ENCODE peak calls at places on chromosomes 11 and 22, in eight cellular contexts. One of them, this sample, is unnamed.

GRCh38 chr11:119491753-119492455 is 68.9 kb upstream of the THY1 start:
- DNase-seq in neural crest cell: no peak
- DNase-seq in ureter: no peak
- DNase-seq in HTR-8/SVneo: no peak
- DNase-seq in AG04449: no peak
- DNase-seq in C1 segment of cervical spinal cord: no peak
- DNase-seq in GM19239: no peak
- DNase-seq in A172: no peak
- DNase-seq in this sample: no peak

GRCh38 chr22:32142600-32142999 is 16.5 kb downstream of the C22orf42 start:
- DNase-seq in HTR-8/SVneo: no peak
- DNase-seq in AG04449: no peak
- DNase-seq in A172: no peak
- DNase-seq in ureter: no peak
- DNase-seq in C1 segment of cervical spinal cord: no peak
- DNase-seq in neural crest cell: no peak
- DNase-seq in GM19239: no peak
- DNase-seq in this sample: no peak

GRCh38 chr11:43573233-43573632 is 107.3 kb upstream of the HSD17B12 start:
- DNase-seq in neural crest cell: peak
- DNase-seq in ureter: no peak
- DNase-seq in HTR-8/SVneo: no peak
- DNase-seq in AG04449: no peak
- DNase-seq in C1 segment of cervical spinal cord: no peak
- DNase-seq in GM19239: no peak
- DNase-seq in A172: peak
- DNase-seq in this sample: no peak

GRCh38 chr11:116736763-116737162 is 36.0 kb downstream of the BUD13 start:
- DNase-seq in AG04449: no peak
- DNase-seq in HTR-8/SVneo: no peak
- DNase-seq in ureter: no peak
- DNase-seq in GM19239: no peak
- DNase-seq in C1 segment of cervical spinal cord: no peak
- DNase-seq in neural crest cell: no peak
- DNase-seq in A172: no peak
- DNase-seq in this sample: no peak

GRCh38 chr11:66119348-66120133 is 49.5 kb downstream of the PACS1 start:
- DNase-seq in AG04449: peak
- DNase-seq in C1 segment of cervical spinal cord: no peak
- DNase-seq in A172: peak
- DNase-seq in HTR-8/SVneo: no peak
- DNase-seq in neural crest cell: no peak
- DNase-seq in ureter: no peak
- DNase-seq in GM19239: no peak
- DNase-seq in this sample: no peak

GRCh38 chr11:100581318-100581717 is 105.8 kb upstream of the ARHGAP42 start:
- DNase-seq in A172: no peak
- DNase-seq in C1 segment of cervical spinal cord: no peak
- DNase-seq in ureter: no peak
- DNase-seq in AG04449: no peak
- DNase-seq in GM19239: no peak
- DNase-seq in HTR-8/SVneo: no peak
- DNase-seq in neural crest cell: no peak
- DNase-seq in this sample: no peak

GRCh38 chr11:3091081-3091845 is 34.0 kb upstream of the CARS1 start:
- DNase-seq in AG04449: no peak
- DNase-seq in A172: no peak
- DNase-seq in neural crest cell: no peak
- DNase-seq in ureter: no peak
- DNase-seq in GM19239: no peak
- DNase-seq in C1 segment of cervical spinal cord: no peak
- DNase-seq in HTR-8/SVneo: no peak
- DNase-seq in this sample: no peak

GRCh38 chr22:48713266-48714205 is 1114.1 kb downstream of the BRD1 start:
- DNase-seq in AG04449: no peak
- DNase-seq in C1 segment of cervical spinal cord: no peak
- DNase-seq in neural crest cell: no peak
- DNase-seq in GM19239: no peak
- DNase-seq in ureter: no peak
- DNase-seq in A172: peak
- DNase-seq in HTR-8/SVneo: no peak
- DNase-seq in this sample: no peak